ENCODE peak calls at places on chromosomes 11 and 22, in five cellular contexts. J is GM12891; O is activated T-helper 9 cell treated with anti-CD3 and anti-CD28 coated beads, Interleukin-2, amount 50 U/mL, for 16 hours; K is activated T-helper 1 cell treated with anti-CD3 and anti-CD28 coated beads, Interleukin-12 subunit alpha, Interleukin-12 subunit beta, Interleukin-2, Interleukin-4 antibody, amounts not matched to agents 30 ng/mL and 10 ng/mL and 1 ng/mL, durations not matched to agents 14 hours and 24 hours and 36 hours; M is NCI-H345. E is an unnamed sample.

GRCh38 chr11:60321051-60321450 is 6.0 kb upstream of the MS4A6E start:
- DNase-seq in J (no peak), O (no peak), K (no peak), M (no peak), E (no peak)

GRCh38 chr11:57310630-57311086 is 14.1 kb downstream of the TNKS1BP1 start:
- DNase-seq in J (no peak), O (no peak), K (no peak), M (peak), E (no peak)

GRCh38 chr22:31098633-31099110 is 8.7 kb downstream of the SELENOM start:
- DNase-seq in J (no peak), O (no peak), K (no peak), M (no peak), E (no peak)

GRCh38 chr11:46918087-46918751 is at the start of gene LRP4:
- DNase-seq in J (peak), O (peak), K (peak), M (peak), E (peak)

GRCh38 chr11:82794490-82794889 is 60.8 kb upstream of the FAM181B start:
- DNase-seq in J (no peak), O (no peak), K (no peak), M (no peak), E (no peak)

GRCh38 chr11:108037636-108038035 is 28.9 kb downstream of the CUL5 start:
- DNase-seq in J (no peak), O (no peak), K (no peak), M (no peak), E (no peak)

GRCh38 chr11:120400564-120401364 is 64.6 kb downstream of the ARHGEF12 start:
- DNase-seq in J (no peak), O (no peak), K (no peak), M (no peak), E (no peak)

GRCh38 chr11:44988981-44989635 is 38.4 kb upstream of the TP53I11 start:
- DNase-seq in J (no peak), O (no peak), K (no peak), M (no peak), E (no peak)

GRCh38 chr11:62505112-62505783 is 41.4 kb downstream of the AHNAK start:
- DNase-seq in J (no peak), O (no peak), K (no peak), M (no peak), E (no peak)

GRCh38 chr11:115008774-115009173 is 330.4 kb downstream of the NXPE2 start:
- DNase-seq in J (no peak), O (no peak), K (no peak), M (no peak), E (no peak)

GRCh38 chr11:13268791-13269190 is 8.8 kb upstream of the BMAL1 start:
- DNase-seq in J (no peak), O (no peak), K (no peak), M (no peak), E (no peak)

GRCh38 chr22:48702573-48703264 is 1125.0 kb downstream of the BRD1 start:
- DNase-seq in J (no peak), O (no peak), K (no peak), M (no peak), E (peak)

E was measured in upper lobe of left lung.